ENCODE peak calls at places on chromosomes 7 and 10, in six cellular contexts. One of them, this sample, is unnamed.

GRCh38 chr7:27840314-27840713 is 100.4 kb downstream of the TAX1BP1 start:
- DNase-seq in H9: no peak
- DNase-seq in SK-N-SH: peak; percentile 27
- DNase-seq in HCT116: no peak
- DNase-seq in MM.1S: no peak
- DNase-seq in IMR-90: no peak
- DNase-seq in this sample: no peak

GRCh38 chr10:101767600-101767945 is 8.3 kb downstream of the FGF8 start:
- DNase-seq in MM.1S: no peak
- DNase-seq in HCT116: no peak
- DNase-seq in IMR-90: no peak
- DNase-seq in H9: no peak
- DNase-seq in SK-N-SH: peak; percentile 4
- DNase-seq in this sample: no peak

GRCh38 chr7:30173058-30173897 is 38.5 kb downstream of the MTURN start:
- DNase-seq in HCT116: no peak
- DNase-seq in SK-N-SH: peak; percentile 87
- DNase-seq in H9: no peak
- DNase-seq in MM.1S: no peak
- DNase-seq in IMR-90: peak; percentile 89
- DNase-seq in this sample: peak; percentile 55

GRCh38 chr7:1666779-1667565 is 3.1 kb upstream of the ELFN1 start:
- DNase-seq in H9: peak; percentile 36
- DNase-seq in SK-N-SH: peak; percentile 86
- DNase-seq in HCT116: no peak
- DNase-seq in IMR-90: no peak
- DNase-seq in MM.1S: no peak
- DNase-seq in this sample: peak; percentile 68

GRCh38 chr7:102841290-102841689 is 71.5 kb upstream of the LRRC17 start:
- DNase-seq in IMR-90: no peak
- DNase-seq in SK-N-SH: no peak
- DNase-seq in MM.1S: no peak
- DNase-seq in H9: no peak
- DNase-seq in HCT116: no peak
- DNase-seq in this sample: no peak

GRCh38 chr10:31340343-31340742 is 21.3 kb downstream of the ZEB1 start:
- DNase-seq in MM.1S: no peak
- DNase-seq in IMR-90: no peak
- DNase-seq in SK-N-SH: no peak
- DNase-seq in HCT116: no peak
- DNase-seq in H9: no peak
- DNase-seq in this sample: no peak

GRCh38 chr7:2120841-2121830 is 111.6 kb downstream of the MAD1L1 start:
- DNase-seq in H9: no peak
- DNase-seq in SK-N-SH: peak; percentile 77
- DNase-seq in HCT116: no peak
- DNase-seq in IMR-90: no peak
- DNase-seq in MM.1S: no peak
- DNase-seq in this sample: no peak

GRCh38 chr7:148084138-148084537 is 506.4 kb upstream of the C7orf33 start:
- DNase-seq in MM.1S: peak; percentile 73
- DNase-seq in IMR-90: peak; percentile 19
- DNase-seq in SK-N-SH: peak; percentile 77
- DNase-seq in HCT116: peak; percentile 12
- DNase-seq in H9: peak; percentile 64
- DNase-seq in this sample: peak; percentile 89

GRCh38 chr7:35700327-35700726 is 5.4 kb upstream of the HERPUD2 start:
- DNase-seq in MM.1S: no peak
- DNase-seq in SK-N-SH: no peak
- DNase-seq in HCT116: no peak
- DNase-seq in IMR-90: no peak
- DNase-seq in H9: no peak
- DNase-seq in this sample: no peak

GRCh38 chr10:18402766-18403346 is 248.5 kb downstream of the NSUN6 start:
- DNase-seq in HCT116: no peak
- DNase-seq in MM.1S: no peak
- DNase-seq in H9: no peak
- DNase-seq in SK-N-SH: no peak
- DNase-seq in IMR-90: peak; percentile 73
- DNase-seq in this sample: no peak

GRCh38 chr7:129886818-129887186 is 66.0 kb downstream of the UBE2H start:
- DNase-seq in H9: no peak
- DNase-seq in SK-N-SH: no peak
- DNase-seq in IMR-90: no peak
- DNase-seq in HCT116: no peak
- DNase-seq in MM.1S: no peak
- DNase-seq in this sample: no peak

GRCh38 chr10:124449170-124450009 is 445 bp downstream of the NKX1-2 start:
- DNase-seq in SK-N-SH: peak; percentile 55
- DNase-seq in MM.1S: no peak
- DNase-seq in IMR-90: no peak
- DNase-seq in HCT116: no peak
- DNase-seq in H9: peak; percentile 58
- DNase-seq in this sample: peak; percentile 78

GRCh38 chr10:61486738-61487396 is 33.7 kb upstream of the TMEM26 start:
- DNase-seq in IMR-90: peak; percentile 52
- DNase-seq in SK-N-SH: no peak
- DNase-seq in MM.1S: no peak
- DNase-seq in HCT116: no peak
- DNase-seq in H9: no peak
- DNase-seq in this sample: no peak

GRCh38 chr10:112721080-112721698 is 228.9 kb upstream of the TCF7L2 start:
- DNase-seq in SK-N-SH: no peak
- DNase-seq in IMR-90: peak; percentile 53
- DNase-seq in HCT116: peak; percentile 51
- DNase-seq in H9: no peak
- DNase-seq in MM.1S: peak; percentile 62
- DNase-seq in this sample: no peak

GRCh38 chr7:107180378-107180777 is 11.6 kb downstream of the HBP1 start:
- DNase-seq in H9: no peak
- DNase-seq in IMR-90: peak; percentile 88
- DNase-seq in SK-N-SH: no peak
- DNase-seq in HCT116: peak; percentile 64
- DNase-seq in MM.1S: no peak
- DNase-seq in this sample: no peak

GRCh38 chr10:10803273-10803672 is 214.4 kb upstream of the CELF2 start:
- DNase-seq in SK-N-SH: no peak
- DNase-seq in IMR-90: no peak
- DNase-seq in H9: no peak
- DNase-seq in MM.1S: no peak
- DNase-seq in HCT116: no peak
- DNase-seq in this sample: no peak

GRCh38 chr10:34580643-34581042 is 234.5 kb downstream of the PARD3 start:
- DNase-seq in IMR-90: peak; percentile 63
- DNase-seq in HCT116: no peak
- DNase-seq in H9: no peak
- DNase-seq in MM.1S: no peak
- DNase-seq in SK-N-SH: no peak
- DNase-seq in this sample: no peak

GRCh38 chr7:11703829-11704228 is 128.2 kb downstream of the THSD7A start:
- DNase-seq in SK-N-SH: no peak
- DNase-seq in IMR-90: no peak
- DNase-seq in MM.1S: no peak
- DNase-seq in H9: no peak
- DNase-seq in HCT116: no peak
- DNase-seq in this sample: no peak

GRCh38 chr7:93060025-93060424 is 57.8 kb downstream of the SAMD9 start:
- DNase-seq in SK-N-SH: no peak
- DNase-seq in MM.1S: no peak
- DNase-seq in IMR-90: no peak
- DNase-seq in HCT116: no peak
- DNase-seq in H9: no peak
- DNase-seq in this sample: no peak

GRCh38 chr10:68032113-68032512 is 43.0 kb downstream of the HERC4 start:
- DNase-seq in H9: no peak
- DNase-seq in IMR-90: peak; percentile 18
- DNase-seq in MM.1S: no peak
- DNase-seq in SK-N-SH: no peak
- DNase-seq in HCT116: no peak
- DNase-seq in this sample: no peak

GRCh38 chr7:76071316-76072242 is 23.7 kb downstream of the MDH2 start:
- DNase-seq in HCT116: no peak
- DNase-seq in MM.1S: no peak
- DNase-seq in IMR-90: peak; percentile 44
- DNase-seq in SK-N-SH: peak; percentile 15
- DNase-seq in H9: peak; percentile 34
- DNase-seq in this sample: peak; percentile 67

GRCh38 chr7:30148426-30148825 is 13.6 kb downstream of the MTURN start:
- DNase-seq in SK-N-SH: no peak
- DNase-seq in MM.1S: no peak
- DNase-seq in H9: no peak
- DNase-seq in HCT116: no peak
- DNase-seq in IMR-90: no peak
- DNase-seq in this sample: no peak

GRCh38 chr7:68800316-68800715 is 798.0 kb upstream of the AUTS2 start:
- DNase-seq in H9: no peak
- DNase-seq in MM.1S: no peak
- DNase-seq in HCT116: no peak
- DNase-seq in SK-N-SH: no peak
- DNase-seq in IMR-90: no peak
- DNase-seq in this sample: no peak

GRCh38 chr7:157581740-157582139 is 244.9 kb downstream of the DNAJB6 start:
- DNase-seq in HCT116: no peak
- DNase-seq in MM.1S: no peak
- DNase-seq in SK-N-SH: no peak
- DNase-seq in H9: no peak
- DNase-seq in IMR-90: no peak
- DNase-seq in this sample: no peak

GRCh38 chr10:817371-817770 is 114.1 kb downstream of the LARP4B start:
- DNase-seq in HCT116: no peak
- DNase-seq in MM.1S: no peak
- DNase-seq in SK-N-SH: no peak
- DNase-seq in IMR-90: no peak
- DNase-seq in H9: no peak
- DNase-seq in this sample: no peak

GRCh38 chr10:818526-819220 is 112.8 kb downstream of the LARP4B start:
- DNase-seq in MM.1S: no peak
- DNase-seq in IMR-90: no peak
- DNase-seq in SK-N-SH: no peak
- DNase-seq in HCT116: no peak
- DNase-seq in H9: no peak
- DNase-seq in this sample: no peak

GRCh38 chr10:816958-817357 is 114.5 kb downstream of the LARP4B start:
- DNase-seq in SK-N-SH: no peak
- DNase-seq in IMR-90: no peak
- DNase-seq in HCT116: no peak
- DNase-seq in H9: no peak
- DNase-seq in MM.1S: no peak
- DNase-seq in this sample: no peak

GRCh38 chr10:819326-819725 is 112.2 kb downstream of the LARP4B start:
- DNase-seq in SK-N-SH: no peak
- DNase-seq in MM.1S: no peak
- DNase-seq in IMR-90: peak; percentile 55
- DNase-seq in H9: no peak
- DNase-seq in HCT116: peak; percentile 22
- DNase-seq in this sample: no peak

GRCh38 chr10:818010-818409 is 113.5 kb downstream of the LARP4B start:
- DNase-seq in IMR-90: no peak
- DNase-seq in MM.1S: no peak
- DNase-seq in H9: no peak
- DNase-seq in HCT116: no peak
- DNase-seq in SK-N-SH: no peak
- DNase-seq in this sample: no peak
- H3K9ac ChIP-seq in IMR-90: no peak overlapping the region
- H3K9ac ChIP-seq in MM.1S: no peak overlapping the region
- H3K9ac ChIP-seq in H9: no peak overlapping the region
- H3K9ac ChIP-seq in HCT116: no peak overlapping the region
- H3K9ac ChIP-seq in SK-N-SH: no peak overlapping the region
- H3K9ac ChIP-seq in this sample: no peak overlapping the region

DNA sequence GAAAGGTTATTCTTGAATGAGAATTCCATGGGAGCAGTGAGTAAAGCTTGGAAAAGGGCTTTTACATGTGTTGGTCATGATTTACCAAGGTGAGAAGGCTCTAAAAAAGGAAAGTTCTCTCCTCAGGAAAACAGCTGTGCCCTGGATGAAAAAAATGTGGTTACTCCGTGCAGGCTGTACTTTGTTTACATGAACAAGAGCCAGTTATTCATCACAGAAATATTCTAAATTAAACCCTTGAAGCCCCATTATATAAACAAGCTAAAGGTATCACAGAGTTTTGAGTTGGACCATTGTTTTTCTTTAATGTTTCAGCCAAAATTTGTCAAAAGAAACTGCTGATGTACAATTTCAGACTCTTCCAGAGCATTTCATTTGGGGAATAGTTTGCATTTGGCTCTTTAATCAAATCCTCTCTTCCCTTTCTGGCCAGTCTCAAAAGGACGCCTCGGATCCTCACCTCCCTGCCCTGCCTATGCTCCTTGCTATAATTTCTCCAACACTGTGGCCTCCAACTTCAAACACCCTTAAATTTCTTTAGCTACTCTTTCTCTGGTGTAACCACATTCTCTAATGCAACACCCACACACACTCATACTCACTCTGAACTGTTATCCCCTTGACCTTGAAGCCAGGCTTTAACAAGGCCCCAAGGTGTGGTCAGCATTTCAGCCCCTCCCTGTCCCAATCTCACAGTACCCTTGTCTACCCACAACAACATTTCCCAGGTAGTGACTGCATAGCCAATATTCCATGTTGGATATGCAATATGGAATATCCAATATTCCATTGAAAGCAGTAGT is 47.3 kb downstream of the AFAP1L2 start:
- DNase-seq in IMR-90: peak; percentile 70
- DNase-seq in SK-N-SH: no peak
- DNase-seq in MM.1S: no peak
- DNase-seq in H9: no peak
- DNase-seq in HCT116: no peak
- DNase-seq in this sample: no peak
- H3K27ac ChIP-seq in IMR-90: peak overlapping the region; percentile 53
- H3K27ac ChIP-seq in SK-N-SH: no peak overlapping the region
- H3K27ac ChIP-seq in MM.1S: no peak overlapping the region
- H3K27ac ChIP-seq in H9: no peak overlapping the region
- H3K27ac ChIP-seq in HCT116: no peak overlapping the region
- H3K27ac ChIP-seq in this sample: no peak overlapping the region

DNA sequence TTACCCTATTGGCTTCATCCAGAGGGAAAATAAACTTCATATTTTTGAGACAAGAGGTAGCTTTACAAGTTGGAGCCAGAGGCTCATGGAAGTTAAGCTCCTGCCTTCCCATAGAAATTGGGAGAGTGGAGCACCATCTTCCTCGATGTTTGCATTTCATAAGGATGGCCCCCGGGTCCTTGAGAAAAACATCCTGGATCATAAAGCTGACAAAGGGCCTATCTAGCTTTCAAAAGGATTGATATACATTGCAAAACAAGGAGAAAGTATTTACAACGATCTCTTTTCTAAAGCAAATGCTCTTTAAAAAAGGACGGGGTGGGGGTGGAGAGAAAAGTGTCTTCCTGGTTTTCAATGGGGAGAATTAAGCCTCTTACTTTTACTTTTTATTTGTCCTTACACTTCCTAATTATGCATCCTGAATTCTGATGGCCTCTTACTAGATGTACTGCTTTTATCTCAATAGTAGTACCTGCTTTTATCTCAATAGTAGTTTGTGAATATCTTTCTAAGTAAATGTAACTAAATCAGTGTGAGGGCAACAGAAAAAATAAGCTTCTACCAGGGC is 65.6 kb downstream of the PTPRZ1 start:
- DNase-seq in MM.1S: no peak
- DNase-seq in SK-N-SH: no peak
- DNase-seq in H9: peak; percentile 75
- DNase-seq in IMR-90: no peak
- DNase-seq in HCT116: no peak
- DNase-seq in this sample: peak; percentile 81
- H3K9ac ChIP-seq in MM.1S: no peak overlapping the region
- H3K9ac ChIP-seq in SK-N-SH: no peak overlapping the region
- H3K9ac ChIP-seq in H9: peak overlapping the region; percentile 41
- H3K9ac ChIP-seq in IMR-90: no peak overlapping the region
- H3K9ac ChIP-seq in HCT116: no peak overlapping the region
- H3K9ac ChIP-seq in this sample: no peak overlapping the region

GRCh38 chr7:70426249-70426880 is 705.6 kb upstream of the GALNT17 start:
- DNase-seq in MM.1S: peak; percentile 41
- DNase-seq in H9: no peak
- DNase-seq in IMR-90: no peak
- DNase-seq in HCT116: no peak
- DNase-seq in SK-N-SH: peak; percentile 53
- DNase-seq in this sample: no peak
- H3K27ac ChIP-seq in MM.1S: peak overlapping the region; percentile 19
- H3K27ac ChIP-seq in H9: no peak overlapping the region
- H3K27ac ChIP-seq in IMR-90: no peak overlapping the region
- H3K27ac ChIP-seq in HCT116: no peak overlapping the region
- H3K27ac ChIP-seq in SK-N-SH: peak overlapping the region; percentile 56
- H3K27ac ChIP-seq in this sample: no peak overlapping the region